ENCODE peak calls at places on chromosomes 3 and 15, in eight cellular contexts. J, U, E, G, T, K, W and Q are unnamed samples.

GRCh38 chr15:56537881-56538280 is 72.9 kb upstream of the MNS1 start:
- DNase-seq in J (no peak), U (no peak), E (no peak), G (no peak), T (peak), K (peak), W (no peak), Q (no peak)

GRCh38 chr3:2511356-2511755 is 412.7 kb downstream of the CNTN4 start:
- DNase-seq in J (no peak), U (no peak), E (no peak), G (no peak), T (no peak), K (no peak), W (peak), Q (no peak)

GRCh38 chr3:101261506-101261905 is 58.9 kb downstream of the IMPG2 start:
- DNase-seq in J (no peak), U (peak), E (no peak), G (no peak), T (no peak), K (peak), W (no peak), Q (no peak)

GRCh38 chr15:86629409-86629808 is 549.7 kb downstream of the AGBL1 start:
- DNase-seq in J (no peak), U (no peak), E (no peak), G (no peak), T (no peak), K (peak), W (no peak), Q (no peak)

GRCh38 chr3:125573216-125573615 is 22.1 kb downstream of the OSBPL11 start:
- DNase-seq in J (no peak), U (no peak), E (no peak), G (no peak), T (no peak), K (no peak), W (no peak), Q (no peak)

GRCh38 chr3:177618873-177619771 is 421.8 kb upstream of the TBL1XR1 start:
- DNase-seq in J (peak), U (peak), E (no peak), G (no peak), T (no peak), K (peak), W (no peak), Q (no peak)

GRCh38 chr15:31487811-31488436 is 161.3 kb downstream of the KLF13 start:
- DNase-seq in J (no peak), U (peak), E (no peak), G (no peak), T (peak), K (peak), W (no peak), Q (no peak)

GRCh38 chr3:140351466-140351865 is 326.4 kb upstream of the TRIM42 start:
- DNase-seq in J (no peak), U (no peak), E (no peak), G (no peak), T (no peak), K (no peak), W (no peak), Q (no peak)

GRCh38 chr3:15097889-15098288 is 1.1 kb downstream of the RBSN start:
- DNase-seq in J (no peak), U (peak), E (no peak), G (no peak), T (no peak), K (peak), W (no peak), Q (no peak)

GRCh38 chr3:126180477-126181397 is at the start of gene ALDH1L1:
- DNase-seq in J (peak), U (peak), E (peak), G (no peak), T (peak), K (peak), W (peak), Q (no peak)

GRCh38 chr3:143536817-143537535 is 311.3 kb downstream of the SLC9A9 start:
- DNase-seq in J (peak), U (peak), E (no peak), G (peak), T (no peak), K (peak), W (no peak), Q (no peak)

GRCh38 chr15:25542648-25543047 is 103.8 kb upstream of the UBE3A start:
- DNase-seq in J (no peak), U (no peak), E (no peak), G (no peak), T (no peak), K (no peak), W (no peak), Q (no peak)

GRCh38 chr3:38521391-38521987 is 25.3 kb downstream of the EXOG start:
- DNase-seq in J (peak), U (peak), E (no peak), G (no peak), T (no peak), K (peak), W (peak), Q (peak)

GRCh38 chr15:28243901-28244300 is 78.1 kb downstream of the HERC2 start:
- DNase-seq in J (no peak), U (no peak), E (no peak), G (no peak), T (no peak), K (no peak), W (no peak), Q (no peak)

GRCh38 chr3:45907769-45908705 is 21.7 kb downstream of the CCR9 start:
- DNase-seq in J (no peak), U (peak), E (no peak), G (no peak), T (no peak), K (peak), W (no peak), Q (peak)

GRCh38 chr3:191362036-191362435 is 31.7 kb upstream of the UTS2B start:
- DNase-seq in J (no peak), U (no peak), E (no peak), G (no peak), T (no peak), K (no peak), W (no peak), Q (no peak)

GRCh38 chr15:42084465-42085235 is 9.7 kb downstream of the PLA2G4D start:
- DNase-seq in J (peak), U (peak), E (no peak), G (no peak), T (peak), K (peak), W (peak), Q (peak)

GRCh38 chr3:61236556-61236955 is 14.7 kb downstream of the FHIT start:
- DNase-seq in J (no peak), U (no peak), E (no peak), G (no peak), T (no peak), K (no peak), W (no peak), Q (no peak)

GRCh38 chr15:94840794-94841587 is 609.6 kb downstream of the MCTP2 start:
- DNase-seq in J (no peak), U (peak), E (no peak), G (no peak), T (no peak), K (peak), W (no peak), Q (no peak)

GRCh38 chr3:112736802-112737566 is 96.0 kb upstream of the CCDC80 start:
- DNase-seq in J (no peak), U (no peak), E (no peak), G (no peak), T (no peak), K (no peak), W (no peak), Q (no peak)

GRCh38 chr3:58625196-58625595 is 41.4 kb downstream of the FAM3D start:
- DNase-seq in J (no peak), U (peak), E (no peak), G (no peak), T (no peak), K (peak), W (no peak), Q (no peak)

GRCh38 chr3:156256256-156256655 is 135.9 kb downstream of the KCNAB1 start:
- DNase-seq in J (no peak), U (no peak), E (no peak), G (no peak), T (no peak), K (peak), W (no peak), Q (no peak)

GRCh38 chr15:29921130-29921601 is 98.9 kb upstream of the TJP1 start:
- DNase-seq in J (no peak), U (no peak), E (no peak), G (no peak), T (peak), K (peak), W (no peak), Q (no peak)

GRCh38 chr15:40470423-40471104 is at the start of gene CHST14:
- DNase-seq in J (peak), U (peak), E (no peak), G (no peak), T (no peak), K (peak), W (peak), Q (no peak)

GRCh38 chr15:83890584-83890983 is 236.7 kb downstream of the ADAMTSL3 start:
- DNase-seq in J (peak), U (no peak), E (no peak), G (no peak), T (no peak), K (no peak), W (no peak), Q (no peak)

GRCh38 chr3:57959407-57960173 is 48.6 kb upstream of the FLNB start:
- DNase-seq in J (no peak), U (no peak), E (no peak), G (no peak), T (peak), K (peak), W (no peak), Q (no peak)

GRCh38 chr15:79452244-79453051 is 20.3 kb downstream of the MINAR1 start:
- DNase-seq in J (no peak), U (no peak), E (no peak), G (no peak), T (no peak), K (no peak), W (no peak), Q (no peak)

GRCh38 chr15:75808563-75808962 is 34.7 kb upstream of the UBE2Q2 start:
- DNase-seq in J (no peak), U (no peak), E (no peak), G (no peak), T (no peak), K (no peak), W (no peak), Q (no peak)

GRCh38 chr15:90097475-90097874 is 4.8 kb downstream of the IDH2 start:
- DNase-seq in J (no peak), U (no peak), E (no peak), G (no peak), T (no peak), K (no peak), W (no peak), Q (no peak)

GRCh38 chr3:134453631-134454030 is 32.2 kb downstream of the ANAPC13 start:
- DNase-seq in J (no peak), U (peak), E (no peak), G (no peak), T (no peak), K (no peak), W (peak), Q (no peak)

GRCh38 chr15:74291101-74292071 is 55.3 kb downstream of the CCDC33 start:
- DNase-seq in J (peak), U (peak), E (no peak), G (no peak), T (peak), K (peak), W (peak), Q (peak)

GRCh38 chr15:99443768-99444446 is 121.9 kb upstream of the MEF2A start:
- DNase-seq in J (peak), U (no peak), E (no peak), G (no peak), T (no peak), K (no peak), W (peak), Q (no peak)

GRCh38 chr3:29384640-29385039 is 103.8 kb downstream of the RBMS3 start:
- DNase-seq in J (no peak), U (peak), E (no peak), G (peak), T (no peak), K (peak), W (peak), Q (no peak)

GRCh38 chr3:61573441-61573840 is 12.1 kb downstream of the PTPRG start:
- DNase-seq in J (no peak), U (peak), E (no peak), G (no peak), T (no peak), K (peak), W (no peak), Q (no peak)

GRCh38 chr15:36373549-36373948 is 205.9 kb upstream of the CDIN1 start:
- DNase-seq in J (no peak), U (peak), E (no peak), G (no peak), T (no peak), K (peak), W (no peak), Q (no peak)

GRCh38 chr3:141388823-141389617 is 20.7 kb downstream of the ZBTB38 start:
- DNase-seq in J (no peak), U (no peak), E (no peak), G (no peak), T (no peak), K (peak), W (no peak), Q (no peak)

GRCh38 chr3:18351823-18352744 is 73.1 kb downstream of the SATB1 start:
- DNase-seq in J (peak), U (no peak), E (no peak), G (no peak), T (no peak), K (no peak), W (peak), Q (no peak)

GRCh38 chr15:62603757-62604156 is 438.7 kb upstream of the C2CD4B start:
- DNase-seq in J (peak), U (peak), E (no peak), G (peak), T (peak), K (peak), W (no peak), Q (no peak)

GRCh38 chr15:28957606-28958498 is 72.1 kb downstream of the APBA2 start:
- DNase-seq in J (no peak), U (no peak), E (no peak), G (no peak), T (no peak), K (no peak), W (no peak), Q (no peak)

GRCh38 chr3:207973-208372 is 11.4 kb downstream of the CHL1 start:
- DNase-seq in J (no peak), U (no peak), E (no peak), G (no peak), T (no peak), K (no peak), W (no peak), Q (no peak)
- TF ChIP-seq CTCF in J (no peak), U (no peak), E (peak), G (no peak), T (peak), K (no peak), W (no peak), Q (no peak)

GRCh38 chr3:30692498-30693130 is 86.2 kb downstream of the TGFBR2 start:
- DNase-seq in J (no peak), U (no peak), E (no peak), G (no peak), T (no peak), K (no peak), W (no peak), Q (no peak)

GRCh38 chr3:30694668-30695067 is 88.3 kb downstream of the TGFBR2 start:
- DNase-seq in J (no peak), U (no peak), E (no peak), G (no peak), T (no peak), K (no peak), W (no peak), Q (no peak)

GRCh38 chr3:30694148-30694547 is 87.7 kb downstream of the TGFBR2 start:
- DNase-seq in J (no peak), U (no peak), E (no peak), G (no peak), T (no peak), K (no peak), W (no peak), Q (no peak)

GRCh38 chr3:30691944-30692343 is 85.5 kb downstream of the TGFBR2 start:
- DNase-seq in J (no peak), U (no peak), E (no peak), G (no peak), T (no peak), K (no peak), W (no peak), Q (no peak)

GRCh38 chr3:30693470-30694120 is 87.2 kb downstream of the TGFBR2 start:
- DNase-seq in J (peak), U (peak), E (no peak), G (no peak), T (no peak), K (peak), W (peak), Q (peak)
- TF ChIP-seq CTCF in J (peak), U (peak), E (peak), G (peak), T (peak), K (peak), W (peak), Q (peak)

DNA sequence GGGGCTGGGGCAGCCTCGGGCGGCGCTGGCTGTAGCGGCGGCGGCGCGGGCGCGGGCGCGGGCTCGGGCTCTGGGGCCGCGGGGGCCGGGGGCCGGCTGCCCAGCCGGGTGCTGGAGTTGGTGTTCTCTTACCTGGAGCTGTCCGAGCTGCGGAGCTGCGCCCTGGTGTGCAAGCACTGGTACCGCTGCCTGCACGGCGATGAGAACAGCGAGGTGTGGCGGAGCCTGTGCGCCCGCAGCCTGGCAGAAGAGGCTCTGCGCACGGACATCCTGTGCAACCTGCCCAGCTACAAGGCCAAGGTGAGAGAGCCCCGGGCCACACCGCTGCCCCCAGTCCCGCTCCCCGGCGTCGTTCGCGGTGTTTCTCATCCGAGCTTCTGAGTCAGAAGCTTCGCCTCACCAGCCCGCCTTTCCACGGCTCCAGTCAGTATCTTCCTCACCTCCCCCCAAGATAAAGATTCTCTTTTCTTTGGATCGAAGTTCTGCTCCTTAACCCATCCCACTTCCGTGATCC is 600 bp downstream of the FBXO45 start:
- DNase-seq in J (peak), U (peak), E (no peak), G (no peak), T (peak), K (peak), W (no peak), Q (no peak)
- TF ChIP-seq CTCF in J (no peak), U (no peak), E (no peak), G (no peak), T (no peak), K (no peak), W (no peak), Q (no peak)

GRCh38 chr15:70098461-70099166 is 897 bp upstream of the TLE3 start:
- DNase-seq in J (no peak), U (no peak), E (no peak), G (no peak), T (no peak), K (peak), W (peak), Q (no peak)

GRCh38 chr15:70097337-70098169 is at the start of gene TLE3:
- DNase-seq in J (peak), U (peak), E (peak), G (peak), T (peak), K (peak), W (peak), Q (peak)

GRCh38 chr15:70096975-70097336 is 761 bp downstream of the TLE3 start:
- DNase-seq in J (no peak), U (no peak), E (no peak), G (no peak), T (no peak), K (peak), W (no peak), Q (no peak)

GRCh38 chr15:70099167-70099965 is 1.6 kb upstream of the TLE3 start:
- DNase-seq in J (peak), U (peak), E (peak), G (peak), T (peak), K (peak), W (peak), Q (peak)

GRCh38 chr15:70098170-70098460 is 398 bp upstream of the TLE3 start:
- DNase-seq in J (no peak), U (no peak), E (no peak), G (no peak), T (no peak), K (no peak), W (no peak), Q (no peak)
- TF ChIP-seq CTCF in J (no peak), U (no peak), E (no peak), G (no peak), T (peak), K (no peak), W (peak), Q (no peak)

GRCh38 chr15:60038111-60038521 is 34.0 kb downstream of the FOXB1 start:
- DNase-seq in J (no peak), U (no peak), E (no peak), G (no peak), T (no peak), K (no peak), W (no peak), Q (no peak)

GRCh38 chr15:60035344-60035743 is 31.2 kb downstream of the FOXB1 start:
- DNase-seq in J (no peak), U (no peak), E (no peak), G (no peak), T (no peak), K (no peak), W (no peak), Q (no peak)
- TF ChIP-seq CTCF in J (no peak), U (no peak), E (no peak), G (no peak), T (no peak), K (no peak), W (no peak), Q (no peak)

DNA sequence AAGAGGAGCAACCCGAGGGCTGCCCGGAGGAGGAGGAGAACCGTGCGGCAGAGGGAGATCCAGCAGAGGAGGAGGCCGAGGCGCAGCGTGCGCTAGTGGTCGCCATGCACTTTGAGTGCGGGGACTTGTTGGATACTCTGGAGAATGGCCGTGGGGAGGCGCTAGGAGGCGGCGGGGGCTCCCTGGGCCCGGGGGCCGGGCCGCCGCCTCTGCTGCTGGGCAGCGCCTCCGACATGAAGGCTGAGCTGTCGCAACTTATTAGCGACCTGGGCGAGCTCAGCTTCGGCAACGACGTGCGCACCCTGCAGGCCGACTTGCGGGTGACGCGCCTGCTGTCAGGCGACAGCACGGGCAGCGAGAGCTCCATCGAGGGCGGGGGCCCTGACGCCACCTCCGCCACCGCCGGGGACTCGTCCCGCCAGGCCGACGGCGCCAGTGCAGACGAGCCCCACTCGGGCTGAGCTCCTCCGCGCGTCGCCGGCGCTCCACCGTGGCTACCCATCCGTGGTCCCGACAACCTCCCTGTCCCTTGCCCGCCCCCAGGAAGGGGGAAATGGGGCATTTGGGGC is 2.0 kb downstream of the FAM43A start:
- DNase-seq in J (peak), U (peak), E (no peak), G (no peak), T (no peak), K (peak), W (peak), Q (no peak)
- TF ChIP-seq CTCF in J (peak), U (peak), E (peak), G (peak), T (peak), K (peak), W (no peak), Q (no peak)

GRCh38 chr3:50173685-50174516 is 17.5 kb upstream of the GNAT1 start:
- DNase-seq in J (no peak), U (no peak), E (no peak), G (no peak), T (no peak), K (no peak), W (no peak), Q (no peak)
- TF ChIP-seq CTCF in J (no peak), U (no peak), E (peak), G (no peak), T (no peak), K (no peak), W (no peak), Q (no peak)